ENCODE peak calls at places on chromosome 1, in nine cellular contexts. O is esophagus squamous epithelium, S is lower lobe of right lung, N is GM12864, U is progenitor cell of endocrine pancreas, J is adrenal gland, I is choroid plexus epithelial cell, Q is ovary, H is Calu3. Z is an unnamed sample.

GRCh38 chr1:16716691-16717173 is 23.6 kb upstream of the RNU1-4 start:
- DNase-seq in O (no peak), S (no peak), N (no peak), U (no peak), J (no peak), I (no peak), Q (no peak), H (peak), Z (no peak)

GRCh38 chr1:34696230-34696629 is 58.6 kb upstream of the GJB5 start:
- DNase-seq in O (no peak), S (no peak), N (no peak), U (no peak), J (peak), I (no peak), Q (no peak), H (peak), Z (peak)

GRCh38 chr1:30492451-30492850 is 230.9 kb downstream of the MATN1 start:
- DNase-seq in O (no peak), S (no peak), N (no peak), U (no peak), J (no peak), I (no peak), Q (no peak), H (no peak), Z (no peak)

GRCh38 chr1:9231648-9232332 is 2.8 kb upstream of the H6PD start:
- DNase-seq in O (no peak), S (no peak), N (no peak), U (no peak), J (no peak), I (peak), Q (no peak), H (no peak), Z (peak)

GRCh38 chr1:51567653-51568052 is 48.6 kb upstream of the EPS15 start:
- DNase-seq in O (no peak), S (no peak), N (no peak), U (no peak), J (no peak), I (peak), Q (no peak), H (peak), Z (peak)

GRCh38 chr1:209769171-209769904 is 13.5 kb downstream of the TRAF3IP3 start:
- DNase-seq in O (peak), S (peak), N (peak), U (no peak), J (peak), I (peak), Q (peak), H (no peak), Z (peak)

GRCh38 chr1:235642021-235642942 is 7.3 kb downstream of the GNG4 start:
- DNase-seq in O (no peak), S (no peak), N (peak), U (no peak), J (no peak), I (peak), Q (peak), H (peak), Z (no peak)

GRCh38 chr1:152188673-152189591 is 29.9 kb upstream of the RPTN start:
- DNase-seq in O (no peak), S (peak), N (peak), U (no peak), J (peak), I (peak), Q (peak), H (peak), Z (peak)

GRCh38 chr1:160164121-160164520 is 12.7 kb downstream of the ATP1A4 start:
- DNase-seq in O (no peak), S (no peak), N (no peak), U (no peak), J (no peak), I (no peak), Q (no peak), H (no peak), Z (no peak)

GRCh38 chr1:246768403-246769020 is 44.3 kb downstream of the SCCPDH start:
- DNase-seq in O (no peak), S (no peak), N (no peak), U (no peak), J (no peak), I (no peak), Q (no peak), H (no peak), Z (no peak)

GRCh38 chr1:40153073-40153770 is 8.0 kb upstream of the RLF start:
- DNase-seq in O (no peak), S (no peak), N (peak), U (no peak), J (no peak), I (peak), Q (no peak), H (no peak), Z (peak)

GRCh38 chr1:165635329-165635728 is 4.3 kb downstream of the MGST3 start:
- DNase-seq in O (no peak), S (no peak), N (no peak), U (no peak), J (no peak), I (peak), Q (no peak), H (no peak), Z (no peak)

GRCh38 chr1:233665575-233666270 is 51.8 kb downstream of the KCNK1 start:
- DNase-seq in O (no peak), S (no peak), N (no peak), U (no peak), J (no peak), I (no peak), Q (no peak), H (no peak), Z (no peak)

GRCh38 chr1:154327466-154328317 is 2.4 kb downstream of the ATP8B2 start:
- DNase-seq in O (no peak), S (no peak), N (peak), U (no peak), J (no peak), I (no peak), Q (peak), H (no peak), Z (no peak)

GRCh38 chr1:228213917-228214808 is 6.3 kb downstream of the OBSCN start:
- DNase-seq in O (no peak), S (peak), N (no peak), U (no peak), J (no peak), I (no peak), Q (peak), H (no peak), Z (no peak)

GRCh38 chr1:228214921-228215662 is 7.2 kb downstream of the OBSCN start:
- DNase-seq in O (no peak), S (no peak), N (no peak), U (no peak), J (no peak), I (no peak), Q (no peak), H (no peak), Z (no peak)

GRCh38 chr1:228212415-228212965 is 4.6 kb downstream of the OBSCN start:
- DNase-seq in O (no peak), S (peak), N (no peak), U (no peak), J (no peak), I (no peak), Q (no peak), H (no peak), Z (no peak)

GRCh38 chr1:228211871-228212414 is 4.1 kb downstream of the OBSCN start:
- DNase-seq in O (no peak), S (no peak), N (no peak), U (no peak), J (no peak), I (no peak), Q (no peak), H (no peak), Z (no peak)

DNA sequence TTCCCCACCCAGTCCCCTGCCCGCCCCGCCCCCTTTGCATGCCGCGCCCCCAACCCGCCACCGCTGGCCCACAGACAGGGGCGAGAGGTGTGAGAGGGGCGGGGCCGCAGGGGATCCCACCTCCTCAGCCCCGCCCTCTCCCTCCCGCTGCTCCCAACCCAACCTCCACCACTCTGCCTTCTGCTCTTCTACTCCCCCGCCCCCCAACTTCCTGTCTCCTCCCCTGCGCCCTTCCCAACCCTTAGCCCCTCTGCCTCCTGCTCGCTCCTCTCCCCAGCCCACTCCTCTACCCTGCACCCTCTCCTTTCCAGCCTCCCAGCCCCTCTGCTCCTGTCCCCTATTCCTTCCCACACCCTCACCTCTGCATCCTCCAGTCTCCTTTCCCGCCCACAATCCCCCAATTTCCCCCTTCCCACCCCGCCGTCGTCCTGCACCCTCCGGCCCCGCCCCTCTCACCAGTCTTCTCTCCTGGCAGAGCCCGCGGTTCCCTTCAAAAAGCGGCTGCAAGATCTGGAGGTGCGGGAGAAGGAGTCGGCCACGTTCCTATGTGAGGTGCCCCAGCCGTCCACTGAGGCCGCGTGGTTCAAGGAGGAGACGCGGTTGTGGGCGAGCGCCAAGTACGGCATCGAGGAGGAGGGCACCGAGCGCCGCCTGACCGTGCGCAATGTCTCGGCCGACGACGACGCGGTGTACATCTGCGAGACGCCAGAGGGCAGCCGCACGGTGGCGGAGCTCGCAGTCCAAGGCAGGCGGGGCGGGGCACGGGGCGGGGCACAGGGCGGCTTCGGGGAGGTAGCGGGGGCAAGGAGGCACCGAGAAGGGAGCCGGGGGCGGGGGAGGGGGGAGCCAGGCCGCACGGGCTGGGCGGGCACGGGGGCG is 5.4 kb downstream of the OBSCN start:
- DNase-seq in O (peak), S (peak), N (peak), U (peak), J (peak), I (peak), Q (peak), H (peak), Z (peak)
- TF ChIP-seq CTCF in O (peak), S (peak), N (peak), U (peak), J (peak), I (peak), Q (peak), H (peak), Z (peak)

DNA sequence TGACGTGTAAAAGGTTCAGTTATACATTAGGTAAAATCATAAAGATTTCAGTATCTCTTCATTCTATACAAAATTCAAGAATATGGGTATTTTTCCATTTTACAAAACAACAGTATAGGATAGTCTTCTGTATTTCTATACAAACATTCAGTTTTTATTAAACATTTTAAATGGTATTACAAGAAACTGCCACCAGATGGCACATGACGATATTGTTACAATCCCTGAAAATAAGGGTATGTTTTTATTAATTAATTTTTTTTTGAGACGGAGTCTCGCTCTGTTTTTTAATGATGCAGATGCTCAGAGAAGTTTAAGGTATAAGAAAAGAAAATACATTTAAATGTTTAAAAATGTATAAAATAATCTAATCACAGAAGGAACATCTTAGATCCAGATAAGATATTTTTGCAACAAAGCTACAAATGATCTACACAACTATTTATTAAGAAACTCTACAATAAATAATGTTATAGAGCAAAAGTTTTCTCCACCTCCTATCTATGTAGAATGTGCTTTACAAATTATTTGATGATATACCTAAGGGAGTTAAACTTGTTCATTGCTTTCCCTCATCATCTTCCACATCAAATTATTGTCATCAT is 23.5 kb upstream of the RSBN1 start:
- DNase-seq in O (no peak), S (no peak), N (no peak), U (no peak), J (no peak), I (peak), Q (no peak), H (peak), Z (peak)
- TF ChIP-seq CTCF in O (peak), S (peak), N (peak), U (peak), J (peak), I (peak), Q (peak), H (no peak), Z (peak)

DNA sequence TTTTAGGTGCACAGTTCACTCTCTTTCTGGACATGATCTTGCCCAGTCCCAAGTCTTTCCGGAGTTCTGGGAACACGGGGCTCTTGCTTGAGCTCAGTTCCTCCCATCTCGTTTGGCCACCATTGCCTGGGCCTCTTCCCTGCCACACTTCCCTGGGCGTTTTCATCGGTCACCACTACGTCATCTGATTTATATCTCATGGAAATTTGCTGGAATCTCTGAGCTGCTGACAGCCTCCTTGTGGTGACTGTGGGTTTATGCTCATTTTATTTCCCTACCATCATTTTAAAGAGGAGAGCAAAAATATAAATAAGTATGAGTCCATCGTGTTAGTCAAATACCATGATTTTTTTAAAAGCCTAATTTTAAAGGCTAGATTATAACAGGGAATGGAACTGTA is 449.1 kb upstream of the KAZN start:
- DNase-seq in O (no peak), S (no peak), N (no peak), U (no peak), J (no peak), I (no peak), Q (no peak), H (no peak), Z (no peak)
- TF ChIP-seq CTCF in O (no peak), S (no peak), N (no peak), U (peak), J (no peak), I (peak), Q (no peak), H (no peak), Z (no peak)

DNA sequence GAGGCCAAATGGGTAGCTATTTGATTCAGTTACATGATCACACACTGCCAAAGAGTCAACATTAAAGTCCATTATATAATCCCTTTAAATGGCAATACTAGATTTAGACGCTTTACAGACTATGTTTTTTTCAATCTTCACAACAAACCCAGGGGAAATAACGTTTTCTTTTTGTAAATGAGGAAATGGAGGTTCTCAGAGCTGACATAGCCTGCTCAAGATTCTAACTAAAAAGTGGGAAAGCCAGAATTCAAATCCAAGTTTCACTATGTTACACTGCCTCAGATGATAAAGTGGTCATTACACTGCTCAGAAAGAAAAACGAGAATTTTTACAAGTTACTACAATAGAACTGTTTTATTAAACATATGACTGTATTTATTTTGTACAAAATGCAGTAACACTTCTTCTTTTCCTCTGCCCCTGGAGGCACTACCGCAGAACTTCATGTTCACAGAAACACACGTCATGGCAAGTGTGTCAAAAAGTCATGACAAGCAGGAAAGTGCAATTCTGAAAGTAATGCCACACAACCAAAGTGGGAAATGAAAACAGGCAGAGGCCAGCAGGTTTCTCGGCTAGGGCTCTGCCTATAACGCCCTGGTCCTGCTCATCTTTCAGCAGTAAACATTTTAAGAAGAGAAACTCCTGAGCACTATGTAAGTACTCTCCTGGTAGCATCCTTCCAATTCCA is 19.0 kb downstream of the THEMIS2 start:
- DNase-seq in O (no peak), S (no peak), N (peak), U (no peak), J (peak), I (no peak), Q (no peak), H (no peak), Z (no peak)
- TF ChIP-seq CTCF in O (peak), S (peak), N (peak), U (no peak), J (no peak), I (no peak), Q (no peak), H (no peak), Z (peak)

DNA sequence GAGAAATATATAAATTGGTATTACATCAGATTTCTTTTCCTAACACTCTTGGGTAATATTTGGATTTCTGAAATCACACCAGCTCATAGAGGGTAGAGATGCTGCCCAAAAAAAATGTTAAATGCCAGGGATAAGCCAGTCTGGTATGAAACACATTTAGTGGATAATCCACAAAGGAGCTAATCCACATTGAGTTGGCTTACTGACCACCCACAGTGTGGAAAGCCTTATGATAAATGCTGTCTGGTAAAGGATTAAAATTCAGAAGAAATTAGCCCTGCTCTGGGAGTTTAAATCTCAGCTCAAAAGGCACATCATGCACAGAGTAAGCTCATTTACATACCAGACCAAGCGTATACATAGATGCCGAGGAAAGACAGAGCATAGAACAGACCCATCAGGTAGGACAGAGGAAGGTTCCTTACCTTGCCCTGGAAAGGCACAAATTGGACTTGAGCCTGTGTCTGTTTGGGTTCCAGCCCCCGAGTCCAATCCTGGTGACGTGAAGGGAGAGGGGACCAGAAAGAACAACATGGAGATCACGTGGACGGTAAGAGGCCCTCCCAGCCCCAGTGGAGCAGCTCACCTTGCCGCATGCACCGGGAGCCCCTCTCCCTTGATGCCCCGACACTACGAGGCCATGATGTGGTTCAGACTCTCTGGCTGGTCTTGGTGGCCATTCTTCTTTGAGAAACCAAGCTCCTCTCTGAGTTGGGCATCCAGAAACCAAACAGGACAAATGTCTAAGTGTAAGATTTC is 62.9 kb upstream of the CNTN2 start:
- DNase-seq in O (no peak), S (no peak), N (no peak), U (no peak), J (no peak), I (no peak), Q (no peak), H (no peak), Z (no peak)
- TF ChIP-seq CTCF in O (no peak), S (no peak), N (no peak), U (no peak), J (no peak), I (no peak), Q (no peak), H (no peak), Z (no peak)

GRCh38 chr1:6956488-6957159 is 171.4 kb downstream of the CAMTA1 start:
- DNase-seq in O (no peak), S (no peak), N (no peak), U (no peak), J (no peak), I (no peak), Q (no peak), H (no peak), Z (no peak)
- TF ChIP-seq CTCF in O (no peak), S (no peak), N (no peak), U (no peak), J (no peak), I (no peak), Q (no peak), H (no peak), Z (no peak)

GRCh38 chr1:26862781-26863676 is at the start of gene SFN:
- DNase-seq in O (no peak), S (peak), N (no peak), U (no peak), J (no peak), I (no peak), Q (no peak), H (peak), Z (no peak)
- TF ChIP-seq CTCF in O (peak), S (peak), N (peak), U (peak), J (no peak), I (peak), Q (no peak), H (peak), Z (peak)

GRCh38 chr1:3130268-3130667 is 61.3 kb downstream of the PRDM16 start:
- DNase-seq in O (no peak), S (no peak), N (no peak), U (no peak), J (no peak), I (no peak), Q (no peak), H (no peak), Z (no peak)

GRCh38 chr1:3133671-3134070 is 64.7 kb downstream of the PRDM16 start:
- DNase-seq in O (no peak), S (peak), N (no peak), U (no peak), J (no peak), I (no peak), Q (no peak), H (peak), Z (no peak)

GRCh38 chr1:3135073-3135745 is 66.2 kb downstream of the PRDM16 start:
- DNase-seq in O (no peak), S (no peak), N (no peak), U (no peak), J (no peak), I (no peak), Q (no peak), H (no peak), Z (no peak)

GRCh38 chr1:3134378-3135072 is 65.5 kb downstream of the PRDM16 start:
- DNase-seq in O (no peak), S (no peak), N (no peak), U (no peak), J (no peak), I (no peak), Q (no peak), H (no peak), Z (no peak)

GRCh38 chr1:3132685-3133084 is 63.7 kb downstream of the PRDM16 start:
- DNase-seq in O (no peak), S (no peak), N (no peak), U (no peak), J (no peak), I (no peak), Q (no peak), H (no peak), Z (no peak)
- TF ChIP-seq CTCF in O (no peak), S (no peak), N (no peak), U (no peak), J (no peak), I (no peak), Q (no peak), H (no peak), Z (no peak)

GRCh38 chr1:17849216-17849615 is 94.1 kb downstream of the ACTL8 start:
- DNase-seq in O (no peak), S (no peak), N (no peak), U (no peak), J (no peak), I (peak), Q (no peak), H (no peak), Z (no peak)
- TF ChIP-seq CTCF in O (no peak), S (no peak), N (no peak), U (no peak), J (no peak), I (peak), Q (no peak), H (no peak), Z (peak)